ENCODE peak calls at places on chromosome 20, in four cellular contexts. A, X, E and Q are unnamed samples.

GRCh38 chr20:37209193-37209592 is 29.8 kb upstream of the MROH8 start:
- DNase-seq in X (no peak), A (no peak), E (no peak), Q (no peak)

GRCh38 chr20:4012631-4013030 is 2.7 kb downstream of the RNF24 start:
- DNase-seq in X (peak; percentile 62), E (no peak), A (no peak), Q (no peak)

GRCh38 chr20:39775110-39775509 is 813.0 kb downstream of the DHX35 start:
- DNase-seq in E (peak; percentile 76), A (peak; percentile 41), X (peak; percentile 39), Q (no peak)

GRCh38 chr20:4327956-4328355 is 312.6 kb upstream of the RNF24 start:
- DNase-seq in A (no peak), X (no peak), E (no peak), Q (no peak)

GRCh38 chr20:17875106-17875980 is 93.3 kb downstream of the SNX5 start:
- DNase-seq in X (peak; percentile 57), A (peak; percentile 86), E (peak; percentile 45), Q (peak; percentile 80)

GRCh38 chr20:51848346-51848745 is 46.0 kb upstream of the SALL4 start:
- DNase-seq in E (no peak), A (no peak), X (no peak), Q (no peak)

GRCh38 chr20:17843246-17844132 is 125.1 kb downstream of the SNX5 start:
- DNase-seq in E (peak; percentile 54), X (peak; percentile 89), A (peak; percentile 72), Q (peak; percentile 84)

GRCh38 chr20:61437280-61438206 is 185.5 kb downstream of the CDH4 start:
- DNase-seq in X (no peak), A (no peak), E (peak; percentile 21), Q (peak; percentile 98)

GRCh38 chr20:21289651-21290050 is 13.5 kb upstream of the XRN2 start:
- DNase-seq in E (no peak), A (no peak), X (no peak), Q (no peak)

GRCh38 chr20:1657556-1658334 is at the start of gene SIRPG:
- DNase-seq in E (no peak), X (no peak), A (no peak), Q (no peak)

GRCh38 chr20:7540923-7541322 is 399.3 kb downstream of the HAO1 start:
- DNase-seq in A (no peak), E (no peak), X (no peak), Q (peak; percentile 2)

GRCh38 chr20:49669601-49670189 is 44.0 kb downstream of the B4GALT5 start:
- DNase-seq in X (no peak), E (no peak), A (no peak), Q (no peak)

GRCh38 chr20:2246081-2246491 is 49.7 kb upstream of the TGM3 start:
- DNase-seq in X (no peak), E (no peak), A (no peak), Q (no peak)

GRCh38 chr20:62643521-62644043 is 1.3 kb downstream of the SLCO4A1 start:
- DNase-seq in E (no peak), X (no peak), A (no peak), Q (no peak)

GRCh38 chr20:62644802-62645496 is 2.6 kb downstream of the SLCO4A1 start:
- DNase-seq in A (no peak), X (no peak), E (no peak), Q (no peak)

GRCh38 chr20:62642666-62643520 is 590 bp downstream of the SLCO4A1 start:
- DNase-seq in E (no peak), A (no peak), X (no peak), Q (no peak)

GRCh38 chr20:62645613-62646012 is 3.3 kb downstream of the SLCO4A1 start:
- DNase-seq in E (no peak), X (no peak), A (no peak), Q (no peak)

DNA sequence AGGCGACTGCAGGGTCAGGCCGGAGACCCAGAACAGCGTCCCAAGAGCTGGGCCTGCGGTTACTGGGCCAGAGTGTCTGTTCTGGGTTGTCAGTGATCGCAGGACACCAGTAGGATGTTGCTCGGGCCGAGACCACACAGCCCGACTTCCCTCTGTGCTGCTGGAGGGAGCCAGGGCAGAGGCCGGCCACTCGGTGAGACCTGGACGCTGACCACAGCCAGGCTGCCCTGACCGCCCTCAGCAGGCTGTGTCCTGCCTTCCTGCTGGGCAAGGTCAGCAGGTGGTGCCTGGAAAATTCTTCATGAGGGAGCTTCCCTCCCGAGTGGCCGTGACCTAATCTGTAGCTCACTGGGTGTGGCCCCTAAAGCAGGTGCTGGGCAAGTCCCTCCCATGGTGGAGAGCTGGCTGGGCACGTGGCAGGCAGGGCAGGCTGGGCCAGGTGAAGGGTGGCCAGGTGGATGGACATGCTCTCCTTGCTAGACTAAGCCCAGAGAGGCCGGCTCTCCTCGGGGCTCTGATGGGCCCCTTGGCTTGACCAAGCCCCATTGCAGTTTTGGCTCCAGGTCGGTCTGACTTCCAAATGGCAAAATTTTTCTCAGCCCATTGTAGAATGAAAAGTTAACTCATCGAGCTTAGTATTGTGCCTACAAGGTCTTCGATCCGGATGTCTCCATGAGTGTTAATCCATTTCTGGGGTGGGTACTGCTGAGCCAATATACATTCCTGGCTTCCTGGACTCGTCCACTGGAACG is 1.9 kb downstream of the SLCO4A1 start:
- DNase-seq in A (no peak), E (no peak), X (no peak), Q (no peak)
- H3K4me3 ChIP-seq in A (no peak overlapping the region), E (peak overlapping the region; percentile 81), X (no peak overlapping the region), Q (no peak overlapping the region)

GRCh38 chr20:41616228-41616627 is 1.9 kb downstream of the CHD6 start:
- DNase-seq in X (peak; percentile 16), E (no peak), A (no peak), Q (no peak)

GRCh38 chr20:41615671-41616070 is 2.5 kb downstream of the CHD6 start:
- DNase-seq in A (no peak), X (no peak), E (no peak), Q (no peak)

GRCh38 chr20:41617059-41617921 is 887 bp downstream of the CHD6 start:
- DNase-seq in E (peak; percentile 24), X (no peak), A (peak; percentile 37), Q (no peak)

GRCh38 chr20:41613321-41613720 is 4.9 kb downstream of the CHD6 start:
- DNase-seq in X (no peak), A (no peak), E (no peak), Q (no peak)

DNA sequence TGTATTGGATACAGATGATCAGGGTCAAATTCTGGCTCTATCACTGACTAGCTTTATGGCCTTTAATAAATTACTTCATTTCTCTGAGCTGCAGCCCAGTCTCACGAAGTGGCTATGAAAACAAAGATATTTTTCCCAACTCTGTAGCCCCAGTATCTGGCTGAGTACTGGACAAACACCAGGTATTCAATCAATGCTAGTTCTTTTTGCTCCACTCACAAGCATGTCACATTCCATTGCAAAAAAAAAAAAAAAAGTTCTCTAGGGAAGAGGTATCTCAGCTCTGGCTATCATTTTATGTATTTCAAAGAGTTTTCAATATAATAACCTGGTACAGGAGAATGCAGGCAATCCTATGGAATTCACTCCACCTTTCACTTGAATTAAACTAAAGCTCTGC is 3.1 kb downstream of the CHD6 start:
- DNase-seq in E (no peak), X (no peak), A (no peak), Q (no peak)
- H3K4me3 ChIP-seq in E (no peak overlapping the region), X (no peak overlapping the region), A (no peak overlapping the region), Q (no peak overlapping the region)

GRCh38 chr20:33883164-33883563 is 72.0 kb downstream of the CHMP4B start:
- DNase-seq in A (no peak), E (no peak), X (no peak), Q (no peak)

GRCh38 chr20:33882481-33882880 is 71.3 kb downstream of the CHMP4B start:
- DNase-seq in A (no peak), E (no peak), X (no peak), Q (no peak)

GRCh38 chr20:33882018-33882417 is 70.9 kb downstream of the CHMP4B start:
- DNase-seq in A (no peak), X (no peak), E (no peak), Q (no peak)

GRCh38 chr20:33880396-33880795 is 69.2 kb downstream of the CHMP4B start:
- DNase-seq in A (no peak), X (no peak), E (no peak), Q (no peak)

DNA sequence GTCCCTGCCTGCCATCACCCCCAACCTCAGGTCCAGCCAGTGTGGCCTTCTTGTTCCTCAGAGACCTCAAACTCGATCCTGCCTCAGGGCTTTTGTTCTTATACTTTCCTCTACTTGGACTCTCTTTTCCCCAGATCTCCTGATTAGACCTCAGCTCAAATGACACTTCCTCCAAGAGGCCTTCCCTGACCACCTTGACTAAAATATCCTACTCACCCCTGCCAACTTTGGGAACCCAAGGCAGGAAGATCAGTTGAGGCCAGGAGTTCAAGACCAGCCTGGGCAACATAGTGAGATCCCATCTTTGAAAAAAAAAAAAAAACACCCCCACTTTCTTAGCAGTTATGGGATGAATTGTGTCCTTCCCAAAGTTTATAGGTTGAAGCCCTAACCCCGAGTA is 73.5 kb downstream of the CHMP4B start:
- DNase-seq in A (no peak), X (no peak), E (no peak), Q (no peak)
- H3K4me3 ChIP-seq in A (no peak overlapping the region), X (no peak overlapping the region), E (no peak overlapping the region), Q (no peak overlapping the region)

GRCh38 chr20:47120346-47120745 is 225.7 kb downstream of the EYA2 start:
- DNase-seq in E (no peak), A (no peak), X (no peak), Q (no peak)
- H3K4me3 ChIP-seq in E (no peak overlapping the region), A (no peak overlapping the region), X (no peak overlapping the region), Q (no peak overlapping the region)

DNA sequence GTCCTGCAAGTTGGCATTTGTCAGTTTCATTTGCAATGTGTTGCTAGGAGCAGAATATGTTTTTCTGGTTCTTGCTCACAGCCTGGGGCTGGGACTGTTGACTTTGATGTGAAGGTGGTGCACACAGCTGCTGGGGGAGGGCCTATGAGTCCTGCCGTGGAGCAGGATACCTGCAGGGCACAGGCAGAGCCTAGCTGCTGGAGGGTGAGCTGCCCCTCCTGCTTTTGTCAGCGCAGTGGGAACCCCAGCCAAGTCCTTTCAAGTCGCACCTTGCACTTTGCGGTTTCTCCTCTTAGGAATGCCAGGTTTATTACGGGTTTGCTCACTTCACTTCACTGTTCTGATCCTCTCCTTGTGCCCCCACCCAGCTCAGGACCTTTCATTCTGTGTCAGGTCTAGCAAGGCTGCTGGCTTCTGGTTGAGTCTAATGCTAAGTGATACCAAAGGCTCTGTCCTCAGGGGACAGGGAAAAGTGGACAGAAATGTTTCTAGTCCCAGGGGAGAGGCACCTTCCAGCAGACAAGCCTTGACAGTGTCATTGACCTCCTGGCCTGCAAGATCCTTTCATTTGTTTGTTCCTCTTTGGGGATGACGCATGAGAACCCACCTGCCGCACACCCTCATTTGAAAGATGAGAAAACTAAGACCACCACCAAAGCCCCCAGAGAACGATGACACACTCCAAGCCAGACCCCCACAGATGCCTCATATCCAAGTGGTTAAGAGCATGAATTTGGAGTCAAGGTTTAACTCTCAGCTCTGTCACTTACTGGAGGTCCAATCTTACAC is 2.7 kb upstream of the SPO11 start:
- DNase-seq in X (no peak), A (no peak), E (no peak), Q (no peak)
- H3K4me3 ChIP-seq in X (no peak overlapping the region), A (no peak overlapping the region), E (no peak overlapping the region), Q (no peak overlapping the region)

GRCh38 chr20:23634044-23634801 is 3.5 kb downstream of the CST3 start:
- DNase-seq in A (no peak), X (no peak), E (no peak), Q (no peak)
- H3K4me3 ChIP-seq in A (no peak overlapping the region), X (no peak overlapping the region), E (peak overlapping the region; percentile 84), Q (no peak overlapping the region)

GRCh38 chr20:38346741-38347140 is 459 bp downstream of the LBP start:
- DNase-seq in E (no peak), X (no peak), A (no peak), Q (no peak)
- H3K4me3 ChIP-seq in E (no peak overlapping the region), X (no peak overlapping the region), A (no peak overlapping the region), Q (no peak overlapping the region)